ENCODE peak calls at places on chromosomes 16 and 17, in four cellular contexts. One of them, this sample, is unnamed. For H3K36me3, the result is how much of the 10 kb centered on the place peaks cover.

GRCh38 chr16:80594756-80595155 is 54.0 kb downstream of the DYNLRB2 start:
- DNase-seq in IMR-90: peak
- DNase-seq in body of pancreas: no peak
- DNase-seq in transverse colon: no peak
- DNase-seq in this sample: no peak

GRCh38 chr17:77098884-77099545 is 41.8 kb upstream of the SEC14L1 start:
- DNase-seq in IMR-90: peak
- DNase-seq in body of pancreas: peak
- DNase-seq in transverse colon: peak
- DNase-seq in this sample: peak

GRCh38 chr16:23160082-23160481 is 10.8 kb upstream of the USP31 start:
- DNase-seq in IMR-90: no peak
- DNase-seq in body of pancreas: no peak
- DNase-seq in transverse colon: no peak
- DNase-seq in this sample: no peak

GRCh38 chr17:68567581-68567980 is 33.6 kb downstream of the FAM20A start:
- DNase-seq in IMR-90: no peak
- DNase-seq in body of pancreas: no peak
- DNase-seq in transverse colon: no peak
- DNase-seq in this sample: no peak

GRCh38 chr17:59950049-59950448 is 14.5 kb downstream of the RNFT1 start:
- DNase-seq in IMR-90: no peak
- DNase-seq in body of pancreas: no peak
- DNase-seq in transverse colon: no peak
- DNase-seq in this sample: no peak

GRCh38 chr16:81378049-81378448 is 63.3 kb downstream of the GAN start:
- DNase-seq in IMR-90: no peak
- DNase-seq in body of pancreas: no peak
- DNase-seq in transverse colon: no peak
- DNase-seq in this sample: no peak

GRCh38 chr17:48901241-48901640 is 7.0 kb upstream of the UBE2Z start:
- DNase-seq in IMR-90: no peak
- DNase-seq in body of pancreas: no peak
- DNase-seq in transverse colon: no peak
- DNase-seq in this sample: no peak

GRCh38 chr16:54284319-54284930 is 2.2 kb downstream of the IRX3 start:
- DNase-seq in IMR-90: no peak
- DNase-seq in body of pancreas: peak
- DNase-seq in transverse colon: peak
- DNase-seq in this sample: no peak

GRCh38 chr17:38701504-38702165 is 3.4 kb upstream of the MLLT6 start:
- DNase-seq in IMR-90: peak
- DNase-seq in body of pancreas: peak
- DNase-seq in transverse colon: peak
- DNase-seq in this sample: peak

GRCh38 chr16:50591800-50592771 is 43.9 kb downstream of the NKD1 start:
- DNase-seq in IMR-90: no peak
- DNase-seq in body of pancreas: peak
- DNase-seq in transverse colon: peak
- DNase-seq in this sample: peak

GRCh38 chr17:43018008-43018853 is 4.0 kb downstream of the VAT1 start:
- DNase-seq in IMR-90: no peak
- DNase-seq in body of pancreas: no peak
- DNase-seq in transverse colon: no peak
- DNase-seq in this sample: peak

GRCh38 chr16:48814994-48815393 is 205.0 kb upstream of the N4BP1 start:
- DNase-seq in IMR-90: no peak
- DNase-seq in body of pancreas: no peak
- DNase-seq in transverse colon: no peak
- DNase-seq in this sample: no peak

GRCh38 chr16:57023541-57024249 is 34.3 kb downstream of the NLRC5 start:
- DNase-seq in IMR-90: no peak
- DNase-seq in body of pancreas: no peak
- DNase-seq in transverse colon: no peak
- DNase-seq in this sample: no peak

GRCh38 chr16:27690604-27691003 is 140.7 kb downstream of the KATNIP start:
- DNase-seq in IMR-90: peak
- DNase-seq in body of pancreas: no peak
- DNase-seq in transverse colon: peak
- DNase-seq in this sample: peak

GRCh38 chr16:84562174-84562815 is 55.6 kb downstream of the COTL1 start:
- DNase-seq in IMR-90: no peak
- DNase-seq in body of pancreas: no peak
- DNase-seq in transverse colon: peak
- DNase-seq in this sample: no peak

GRCh38 chr17:41645371-41646063 is 21.1 kb upstream of the KRT17 start:
- DNase-seq in IMR-90: peak
- DNase-seq in body of pancreas: no peak
- DNase-seq in transverse colon: no peak
- DNase-seq in this sample: no peak

GRCh38 chr16:86398622-86399021 is 111.7 kb upstream of the FOXF1 start:
- DNase-seq in IMR-90: peak
- DNase-seq in body of pancreas: no peak
- DNase-seq in transverse colon: no peak
- DNase-seq in this sample: no peak

GRCh38 chr17:17837380-17837821 is 615 bp upstream of the SREBF1 start:
- DNase-seq in IMR-90: peak
- DNase-seq in body of pancreas: no peak
- DNase-seq in transverse colon: no peak
- DNase-seq in this sample: peak

GRCh38 chr16:19980866-19981265 is 92.8 kb downstream of the GPR139 start:
- DNase-seq in IMR-90: peak
- DNase-seq in body of pancreas: peak
- DNase-seq in transverse colon: no peak
- DNase-seq in this sample: no peak

GRCh38 chr17:62804822-62805221 is 3.3 kb downstream of the MARCHF10 start:
- DNase-seq in IMR-90: peak
- DNase-seq in body of pancreas: no peak
- DNase-seq in transverse colon: no peak
- DNase-seq in this sample: peak

GRCh38 chr17:79593636-79594035 is 17.2 kb downstream of the RBFOX3 start:
- DNase-seq in IMR-90: no peak
- DNase-seq in body of pancreas: no peak
- DNase-seq in transverse colon: no peak
- DNase-seq in this sample: no peak

GRCh38 chr17:56125830-56126819 is 27.1 kb upstream of the ANKFN1 start:
- DNase-seq in IMR-90: peak
- DNase-seq in body of pancreas: peak
- DNase-seq in transverse colon: no peak
- DNase-seq in this sample: peak

GRCh38 chr16:86391486-86391885 is 118.8 kb upstream of the FOXF1 start:
- DNase-seq in IMR-90: peak
- DNase-seq in body of pancreas: no peak
- DNase-seq in transverse colon: no peak
- DNase-seq in this sample: no peak

GRCh38 chr16:84635702-84636101 is 12.6 kb upstream of the KLHL36 start:
- DNase-seq in IMR-90: no peak
- DNase-seq in body of pancreas: no peak
- DNase-seq in transverse colon: no peak
- DNase-seq in this sample: no peak

GRCh38 chr16:84458606-84459516 is 45.6 kb downstream of the MEAK7 start:
- DNase-seq in IMR-90: no peak
- DNase-seq in body of pancreas: no peak
- DNase-seq in transverse colon: no peak
- DNase-seq in this sample: no peak

DNA sequence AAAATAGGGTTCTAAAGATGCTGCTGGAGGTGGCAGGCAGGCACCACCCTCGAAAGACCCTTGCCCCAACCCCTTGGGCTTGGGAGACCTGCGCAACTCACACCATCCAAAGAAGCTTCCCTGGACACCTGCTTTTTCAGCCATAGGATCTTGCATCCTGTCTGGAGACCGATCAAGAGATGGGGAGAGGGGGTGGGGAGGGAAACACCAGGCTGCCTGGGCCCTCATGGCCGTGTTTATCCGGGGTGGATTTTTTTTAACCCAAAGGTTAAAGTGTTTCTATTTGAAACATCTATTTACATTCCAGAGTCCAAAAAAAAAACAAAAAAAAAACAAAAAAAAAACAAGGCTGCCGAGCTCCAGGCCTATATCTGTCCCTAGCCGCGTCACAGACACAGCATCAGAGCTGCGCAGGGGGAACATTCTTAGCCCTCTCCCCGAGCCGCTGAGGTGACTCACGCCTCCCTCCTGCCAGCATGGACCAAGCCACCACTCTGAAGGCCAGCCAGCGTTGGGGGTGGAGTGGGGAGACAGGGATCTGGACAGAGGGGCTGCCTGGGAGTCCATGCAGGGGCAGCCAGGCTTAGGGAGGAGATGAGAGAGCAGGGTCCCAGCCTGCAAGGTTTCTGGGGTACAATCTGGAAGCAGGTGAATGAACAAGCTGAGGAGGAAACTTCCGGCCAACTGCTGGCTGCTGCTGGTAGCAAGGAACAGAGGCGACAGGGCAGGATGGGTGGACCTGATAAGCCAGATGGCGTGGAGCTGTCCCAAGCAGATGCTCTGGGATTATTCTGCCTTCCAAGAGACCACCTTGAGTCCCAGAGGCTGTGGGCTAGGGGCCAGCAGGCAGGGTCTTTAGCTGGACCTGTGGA is 14.8 kb downstream of the HDAC5 start:
- DNase-seq in IMR-90: peak
- DNase-seq in body of pancreas: peak
- DNase-seq in transverse colon: peak
- DNase-seq in this sample: peak
- H3K36me3 ChIP-seq in IMR-90: under half
- H3K36me3 ChIP-seq in body of pancreas: under half
- H3K36me3 ChIP-seq in transverse colon: under half
- H3K36me3 ChIP-seq in this sample: under half

GRCh38 chr16:67828651-67829050 is 13.5 kb upstream of the THAP11 start:
- DNase-seq in IMR-90: no peak
- DNase-seq in body of pancreas: no peak
- DNase-seq in transverse colon: no peak
- DNase-seq in this sample: no peak
- TF ChIP-seq POLR2A in IMR-90: no peak
- TF ChIP-seq POLR2A in body of pancreas: no peak
- TF ChIP-seq POLR2A in transverse colon: no peak
- TF ChIP-seq POLR2A in this sample: no peak

GRCh38 chr17:74725111-74725510 is 11.9 kb upstream of the RAB37 start:
- DNase-seq in IMR-90: no peak
- DNase-seq in body of pancreas: no peak
- DNase-seq in transverse colon: no peak
- DNase-seq in this sample: no peak
- H3K36me3 ChIP-seq in IMR-90: under half
- H3K36me3 ChIP-seq in body of pancreas: under half
- H3K36me3 ChIP-seq in transverse colon: under half
- H3K36me3 ChIP-seq in this sample: under half

DNA sequence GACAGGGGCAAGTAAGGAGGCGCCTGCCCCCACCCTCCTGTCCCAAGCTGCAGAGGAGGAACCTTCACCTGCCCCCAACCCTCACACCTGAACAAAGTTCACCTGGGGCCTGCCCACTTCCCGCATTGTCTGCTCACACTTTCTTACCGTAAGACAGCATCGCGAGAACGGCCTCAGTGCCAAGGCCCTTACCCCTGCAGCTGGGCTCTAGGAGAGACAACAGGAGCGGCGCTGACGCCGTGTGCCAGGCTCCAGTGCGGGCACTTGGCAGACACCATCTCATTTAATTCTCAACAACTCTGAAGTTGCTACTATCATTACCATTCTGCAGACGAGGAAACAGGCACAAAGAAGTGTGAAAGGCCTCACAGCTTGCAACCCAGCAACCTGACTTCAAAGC is 4.1 kb downstream of the NAT9 start:
- DNase-seq in IMR-90: no peak
- DNase-seq in body of pancreas: no peak
- DNase-seq in transverse colon: no peak
- DNase-seq in this sample: no peak
- TF ChIP-seq POLR2A in IMR-90: no peak
- TF ChIP-seq POLR2A in body of pancreas: no peak
- TF ChIP-seq POLR2A in transverse colon: no peak
- TF ChIP-seq POLR2A in this sample: no peak

DNA sequence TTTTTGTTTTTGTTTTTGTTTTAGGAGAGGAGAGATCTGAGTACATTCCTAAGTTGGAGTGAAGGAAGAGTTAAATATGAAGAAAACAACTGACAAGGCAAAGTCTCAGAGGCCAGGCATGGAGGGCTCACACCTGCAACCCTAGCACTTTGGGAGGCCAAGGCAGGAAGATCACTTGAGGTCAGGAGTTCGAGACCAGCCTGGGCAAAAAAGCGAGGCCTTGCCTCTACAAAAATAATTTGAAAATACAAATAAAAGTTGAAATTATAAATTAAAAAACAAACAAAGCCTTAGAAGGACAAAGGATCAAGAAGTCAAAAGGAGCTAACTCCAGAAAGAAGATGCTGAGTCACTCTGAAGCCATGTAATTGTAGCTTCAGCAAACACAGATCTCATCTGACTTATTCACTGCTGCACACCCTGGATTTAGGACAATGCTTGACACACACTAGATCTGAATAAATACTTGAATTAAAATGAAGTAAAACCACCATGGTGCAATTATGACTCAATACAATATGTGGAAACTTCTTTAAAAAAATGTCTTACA is 9.1 kb downstream of the CEP20 start:
- DNase-seq in IMR-90: peak
- DNase-seq in body of pancreas: no peak
- DNase-seq in transverse colon: no peak
- DNase-seq in this sample: no peak
- H3K36me3 ChIP-seq in IMR-90: under half
- H3K36me3 ChIP-seq in body of pancreas: under half
- H3K36me3 ChIP-seq in transverse colon: under half
- H3K36me3 ChIP-seq in this sample: under half

This sample was measured in adrenal gland.